ENCODE peak calls at places on chromosomes 7 and 10, in eight cellular contexts. F is HCT116, G is adrenal gland, H is H1, A is suprapubic skin, V is GM12878, M is right lobe of liver, Y is IMR-90. B is an unnamed sample.

GRCh38 chr10:665579-666091 is 23.8 kb downstream of the DIP2C start:
- DNase-seq in F (no peak), G (peak; percentile 67), H (peak; percentile 28), A (no peak), V (no peak), M (peak; percentile 49), Y (peak; percentile 91), B (peak; percentile 94)

GRCh38 chr10:46263831-46264268 is 22.9 kb upstream of the ANTXRL start:
- DNase-seq in F (no peak), G (no peak), H (peak; percentile 43), A (peak; percentile 58), V (no peak), M (peak; percentile 39), Y (no peak), B (no peak)

GRCh38 chr10:125961743-125962142 is 65.4 kb downstream of the FANK1 start:
- DNase-seq in F (no peak), G (no peak), H (no peak), A (no peak), V (no peak), M (no peak), Y (no peak), B (no peak)

GRCh38 chr7:116805100-116805544 is 57.3 kb upstream of the CAPZA2 start:
- DNase-seq in F (no peak), G (no peak), H (no peak), A (no peak), V (no peak), M (peak; percentile 58), Y (peak; percentile 76), B (no peak)

GRCh38 chr10:4810093-4810492 is 15.9 kb upstream of the AKR1E2 start:
- DNase-seq in F (no peak), G (no peak), H (no peak), A (no peak), V (no peak), M (no peak), Y (peak; percentile 73), B (no peak)

GRCh38 chr10:86498608-86499007 is 23.0 kb downstream of the WAPL start:
- DNase-seq in F (no peak), G (no peak), H (no peak), A (no peak), V (no peak), M (no peak), Y (no peak), B (no peak)

GRCh38 chr10:29585488-29585976 is 49.2 kb downstream of the SVIL start:
- DNase-seq in F (no peak), G (peak; percentile 34), H (peak; percentile 62), A (no peak), V (no peak), M (no peak), Y (peak; percentile 28), B (no peak)

GRCh38 chr10:70461397-70462348 is 16.9 kb upstream of the PALD1 start:
- DNase-seq in F (peak; percentile 67), G (peak; percentile 64), H (no peak), A (no peak), V (no peak), M (peak; percentile 61), Y (peak; percentile 50), B (peak; percentile 80)

GRCh38 chr10:128400564-128400963 is 274.3 kb upstream of the MKI67 start:
- DNase-seq in F (no peak), G (no peak), H (no peak), A (no peak), V (no peak), M (no peak), Y (no peak), B (no peak)

GRCh38 chr7:101169838-101170531 is 4.6 kb upstream of the VGF start:
- DNase-seq in F (no peak), G (peak; percentile 65), H (peak; percentile 98), A (peak; percentile 85), V (no peak), M (peak; percentile 77), Y (peak; percentile 60), B (no peak)
- H3K4me3 ChIP-seq in F (peak overlapping the region; percentile 49), G (no peak overlapping the region), H (peak overlapping the region; percentile 30), A (no peak overlapping the region), V (no peak overlapping the region), M (no peak overlapping the region), Y (no peak overlapping the region), B (no peak overlapping the region)

GRCh38 chr10:5910323-5911100 is 20.5 kb downstream of the FBH1 start:
- DNase-seq in F (no peak), G (no peak), H (no peak), A (peak; percentile 54), V (no peak), M (no peak), Y (no peak), B (peak; percentile 84)
- H3K27ac ChIP-seq in F (no peak overlapping the region), G (no peak overlapping the region), H (no peak overlapping the region), A (no peak overlapping the region), V (no peak overlapping the region), M (no peak overlapping the region), Y (no peak overlapping the region), B (peak overlapping the region; percentile 25)

GRCh38 chr7:518630-519428 is 817 bp downstream of the PDGFA start:
- DNase-seq in F (no peak), G (peak; percentile 82), H (peak; percentile 74), A (no peak), V (no peak), M (peak; percentile 87), Y (peak; percentile 71), B (peak; percentile 92)
- TF ChIP-seq POLR2A in F (no peak), G (peak; percentile 65), H (no peak), A (no peak), V (peak; percentile 46), M (peak; percentile 64), Y (no peak), B (peak; percentile 80)

GRCh38 chr7:156780724-156781455 is 112.1 kb downstream of the LMBR1 start:
- DNase-seq in F (no peak), G (no peak), H (no peak), A (no peak), V (peak; percentile 86), M (no peak), Y (no peak), B (no peak)
- H3K4me3 ChIP-seq in F (no peak overlapping the region), G (no peak overlapping the region), H (no peak overlapping the region), A (no peak overlapping the region), V (peak overlapping the region; percentile 16), M (no peak overlapping the region), Y (no peak overlapping the region), B (no peak overlapping the region)

DNA sequence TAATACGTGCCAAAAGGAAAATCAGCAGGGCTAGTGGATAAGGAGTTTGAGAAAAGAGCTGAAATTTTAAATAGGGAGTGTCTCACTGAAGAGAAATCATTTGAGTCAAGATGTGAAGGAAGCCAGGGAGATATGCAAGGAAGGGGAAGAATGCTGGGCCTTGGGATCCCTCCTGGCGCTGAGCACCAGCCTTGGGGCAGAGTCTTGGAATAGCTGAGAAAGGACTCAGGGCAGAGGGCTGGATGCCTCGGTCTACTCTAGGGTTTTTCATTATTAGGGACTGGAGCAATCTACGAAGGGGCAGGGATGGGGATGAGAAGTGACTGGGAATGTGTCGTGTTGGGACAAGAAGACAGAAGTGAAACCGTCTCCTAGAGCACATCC is 484 bp downstream of the ZWINT start:
- DNase-seq in F (no peak), G (no peak), H (no peak), A (no peak), V (no peak), M (no peak), Y (no peak), B (no peak)
- H3K27ac ChIP-seq in F (peak overlapping the region; percentile 33), G (no peak overlapping the region), H (peak overlapping the region; percentile 91), A (no peak overlapping the region), V (peak overlapping the region; percentile 75), M (no peak overlapping the region), Y (peak overlapping the region; percentile 54), B (peak overlapping the region; percentile 24)

B was measured in sigmoid colon.